ENCODE peak calls at places on chromosomes 12 and 14, in seven cellular contexts. N is ecto neural progenitor cell, O is HFFc6, S is left lung, Q is amygdala, F is anterior cingulate cortex, M is esophagus muscularis mucosa. D is an unnamed sample.

GRCh38 chr12:106759526-106760183 is 14.8 kb upstream of the RIC8B start:
- DNase-seq in F (peak; percentile 27), Q (peak; percentile 27), S (no peak), O (no peak), M (no peak), N (peak; percentile 80), D (no peak)

GRCh38 chr12:21369141-21369980 is 3.3 kb upstream of the IAPP start:
- DNase-seq in Q (no peak), F (no peak), N (no peak), S (no peak), M (no peak), O (no peak), D (no peak)

GRCh38 chr12:50985322-50985721 is 33.0 kb downstream of the HIGD1C start:
- DNase-seq in N (no peak), S (no peak), Q (no peak), M (no peak), F (no peak), O (peak; percentile 80), D (peak; percentile 78)

GRCh38 chr14:93430319-93430801 is 379 bp upstream of the UNC79 start:
- DNase-seq in N (peak; percentile 74), M (no peak), O (no peak), F (peak; percentile 75), Q (peak; percentile 76), S (no peak), D (no peak)

GRCh38 chr12:109920266-109920780 is 20.2 kb downstream of the TCHP start:
- DNase-seq in Q (no peak), M (no peak), O (peak; percentile 2), F (no peak), S (no peak), N (no peak), D (no peak)

GRCh38 chr14:50021261-50021660 is 95.1 kb downstream of the VCPKMT start:
- DNase-seq in S (no peak), Q (no peak), N (no peak), O (no peak), M (no peak), F (no peak), D (no peak)

GRCh38 chr12:48602192-48602989 is 32.5 kb upstream of the LALBA start:
- DNase-seq in S (no peak), N (no peak), O (no peak), M (no peak), F (no peak), Q (no peak), D (no peak)

GRCh38 chr12:69688021-69688420 is 11.1 kb downstream of the BEST3 start:
- DNase-seq in F (no peak), S (no peak), M (no peak), O (no peak), N (no peak), Q (no peak), D (peak; percentile 21)

GRCh38 chr14:65277027-65277426 is 135.5 kb upstream of the FUT8 start:
- DNase-seq in O (peak; percentile 77), N (no peak), S (no peak), F (no peak), Q (no peak), M (no peak), D (peak; percentile 44)

GRCh38 chr12:7155471-7156034 is 25.4 kb downstream of the CLSTN3 start:
- DNase-seq in S (peak; percentile 87), N (no peak), M (no peak), O (no peak), F (no peak), Q (no peak), D (no peak)

GRCh38 chr12:38538319-38538718 is 221.7 kb downstream of the ALG10B start:
- DNase-seq in Q (no peak), S (no peak), F (no peak), M (no peak), O (no peak), N (no peak), D (no peak)

GRCh38 chr14:70779667-70780066 is 29.6 kb downstream of the MAP3K9 start:
- DNase-seq in S (no peak), O (no peak), N (no peak), M (no peak), Q (no peak), F (no peak), D (no peak)

GRCh38 chr12:6607751-6608591 is 792 bp upstream of the CHD4 start:
- DNase-seq in Q (peak; percentile 84), M (no peak), F (peak; percentile 54), O (peak; percentile 29), N (peak; percentile 61), S (no peak), D (peak; percentile 58)

GRCh38 chr14:65478596-65478995 is 66.1 kb downstream of the FUT8 start:
- DNase-seq in Q (no peak), O (peak; percentile 48), N (no peak), S (no peak), F (no peak), M (no peak), D (peak; percentile 59)

GRCh38 chr14:59754256-59754655 is 116.3 kb downstream of the RTN1 start:
- DNase-seq in F (no peak), S (no peak), Q (no peak), N (no peak), M (no peak), O (no peak), D (peak; percentile 65)

GRCh38 chr14:65303902-65304222 is 108.7 kb upstream of the FUT8 start:
- DNase-seq in F (no peak), Q (no peak), O (no peak), N (no peak), M (no peak), S (no peak), D (no peak)

GRCh38 chr14:98925362-98926040 is 346.5 kb downstream of the BCL11B start:
- DNase-seq in O (no peak), Q (no peak), N (no peak), M (no peak), S (no peak), F (no peak), D (no peak)

GRCh38 chr12:52696588-52696987 is 6.7 kb downstream of the KRT77 start:
- DNase-seq in F (no peak), S (no peak), N (no peak), O (no peak), Q (no peak), M (no peak), D (no peak)

GRCh38 chr12:62396750-62397149 is 69.9 kb upstream of the MON2 start:
- DNase-seq in S (no peak), F (no peak), N (no peak), O (no peak), Q (peak; percentile 1), M (no peak), D (no peak)

D was measured in HCEC 1CT.